ENCODE peak calls at places on chromosomes 11 and 22, in seven cellular contexts. One of them, this sample, is unnamed. For H3K27me3, the result is how much of the 10 kb centered on the place peaks cover.

GRCh38 chr11:79414644-79415317 is 26.0 kb downstream of the TENM4 start:
- DNase-seq in tibial nerve: no peak
- DNase-seq in thyroid gland: peak
- DNase-seq in upper lobe of right lung: no peak
- DNase-seq in psoas muscle: peak
- DNase-seq in IMR-90: peak
- DNase-seq in iPS DF 6.9: no peak
- DNase-seq in this sample: no peak

GRCh38 chr11:112223125-112223524 is 3.1 kb upstream of the PTS start:
- DNase-seq in tibial nerve: no peak
- DNase-seq in thyroid gland: no peak
- DNase-seq in upper lobe of right lung: no peak
- DNase-seq in psoas muscle: no peak
- DNase-seq in IMR-90: peak
- DNase-seq in iPS DF 6.9: no peak
- DNase-seq in this sample: no peak

GRCh38 chr11:67436459-67437081 is 912 bp downstream of the PTPRCAP start:
- DNase-seq in tibial nerve: no peak
- DNase-seq in thyroid gland: no peak
- DNase-seq in upper lobe of right lung: no peak
- DNase-seq in psoas muscle: no peak
- DNase-seq in IMR-90: no peak
- DNase-seq in iPS DF 6.9: no peak
- DNase-seq in this sample: no peak

GRCh38 chr22:49077586-49077985 is 750.1 kb downstream of the BRD1 start:
- DNase-seq in tibial nerve: no peak
- DNase-seq in thyroid gland: no peak
- DNase-seq in upper lobe of right lung: peak
- DNase-seq in psoas muscle: peak
- DNase-seq in IMR-90: no peak
- DNase-seq in iPS DF 6.9: no peak
- DNase-seq in this sample: no peak

GRCh38 chr11:113393501-113393985 is 6.0 kb downstream of the ANKK1 start:
- DNase-seq in tibial nerve: no peak
- DNase-seq in thyroid gland: no peak
- DNase-seq in upper lobe of right lung: no peak
- DNase-seq in psoas muscle: no peak
- DNase-seq in IMR-90: no peak
- DNase-seq in iPS DF 6.9: no peak
- DNase-seq in this sample: no peak

GRCh38 chr11:94417386-94417987 is 16.3 kb upstream of the GPR83 start:
- DNase-seq in tibial nerve: no peak
- DNase-seq in thyroid gland: no peak
- DNase-seq in upper lobe of right lung: no peak
- DNase-seq in psoas muscle: no peak
- DNase-seq in IMR-90: peak
- DNase-seq in iPS DF 6.9: no peak
- DNase-seq in this sample: no peak

GRCh38 chr11:15580056-15580774 is 465.5 kb downstream of the INSC start:
- DNase-seq in tibial nerve: no peak
- DNase-seq in thyroid gland: no peak
- DNase-seq in upper lobe of right lung: no peak
- DNase-seq in psoas muscle: no peak
- DNase-seq in IMR-90: no peak
- DNase-seq in iPS DF 6.9: no peak
- DNase-seq in this sample: no peak

GRCh38 chr22:26615149-26615548 is 2.7 kb downstream of the CRYBB1 start:
- DNase-seq in tibial nerve: no peak
- DNase-seq in thyroid gland: no peak
- DNase-seq in upper lobe of right lung: no peak
- DNase-seq in psoas muscle: no peak
- DNase-seq in IMR-90: no peak
- DNase-seq in iPS DF 6.9: no peak
- DNase-seq in this sample: no peak

GRCh38 chr11:39810358-39810757 is 1649.1 kb downstream of the LRRC4C start:
- DNase-seq in tibial nerve: no peak
- DNase-seq in thyroid gland: no peak
- DNase-seq in upper lobe of right lung: no peak
- DNase-seq in psoas muscle: no peak
- DNase-seq in IMR-90: no peak
- DNase-seq in iPS DF 6.9: no peak
- DNase-seq in this sample: no peak

GRCh38 chr11:102172127-102172848 is 62.0 kb downstream of the YAP1 start:
- DNase-seq in tibial nerve: no peak
- DNase-seq in thyroid gland: peak
- DNase-seq in upper lobe of right lung: no peak
- DNase-seq in psoas muscle: no peak
- DNase-seq in IMR-90: peak
- DNase-seq in iPS DF 6.9: no peak
- DNase-seq in this sample: no peak

GRCh38 chr22:23273445-23274145 is 93.3 kb downstream of the BCR start:
- DNase-seq in tibial nerve: no peak
- DNase-seq in thyroid gland: no peak
- DNase-seq in upper lobe of right lung: no peak
- DNase-seq in psoas muscle: no peak
- DNase-seq in IMR-90: no peak
- DNase-seq in iPS DF 6.9: no peak
- DNase-seq in this sample: no peak

GRCh38 chr11:77250881-77251640 is 50.4 kb downstream of the GDPD4 start:
- DNase-seq in tibial nerve: no peak
- DNase-seq in thyroid gland: no peak
- DNase-seq in upper lobe of right lung: no peak
- DNase-seq in psoas muscle: no peak
- DNase-seq in IMR-90: peak
- DNase-seq in iPS DF 6.9: no peak
- DNase-seq in this sample: no peak

GRCh38 chr11:117219001-117219400 is 12.9 kb downstream of the PCSK7 start:
- DNase-seq in tibial nerve: no peak
- DNase-seq in thyroid gland: no peak
- DNase-seq in upper lobe of right lung: peak
- DNase-seq in psoas muscle: no peak
- DNase-seq in IMR-90: no peak
- DNase-seq in iPS DF 6.9: no peak
- DNase-seq in this sample: no peak

GRCh38 chr11:35237860-35238715 is 99.1 kb downstream of the CD44 start:
- DNase-seq in tibial nerve: no peak
- DNase-seq in thyroid gland: peak
- DNase-seq in upper lobe of right lung: no peak
- DNase-seq in psoas muscle: no peak
- DNase-seq in IMR-90: no peak
- DNase-seq in iPS DF 6.9: peak
- DNase-seq in this sample: no peak

GRCh38 chr11:118049771-118050170 is 27.1 kb upstream of the TMPRSS4 start:
- DNase-seq in tibial nerve: no peak
- DNase-seq in thyroid gland: no peak
- DNase-seq in upper lobe of right lung: no peak
- DNase-seq in psoas muscle: no peak
- DNase-seq in IMR-90: no peak
- DNase-seq in iPS DF 6.9: no peak
- DNase-seq in this sample: no peak

DNA sequence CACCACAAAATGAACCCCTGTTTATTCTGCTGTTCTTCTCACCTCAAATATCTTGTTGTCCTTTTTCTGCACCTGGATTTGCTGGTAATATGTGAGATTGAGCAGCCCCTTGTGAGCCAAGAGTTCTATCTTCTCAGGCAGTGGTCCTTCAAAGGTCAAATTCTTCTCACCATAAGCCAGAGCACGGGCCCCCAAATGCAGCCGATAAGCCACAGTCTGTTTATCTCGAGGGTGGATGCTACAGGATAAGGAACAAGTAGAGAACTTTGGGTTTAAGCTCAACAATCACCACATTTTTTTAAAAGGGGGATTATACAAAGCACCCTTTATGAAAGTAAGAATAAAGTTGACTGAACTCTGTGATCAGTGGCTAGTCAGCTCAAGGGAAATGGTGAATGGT is 15.8 kb downstream of the TBRG1 start:
- DNase-seq in tibial nerve: no peak
- DNase-seq in thyroid gland: no peak
- DNase-seq in upper lobe of right lung: no peak
- DNase-seq in psoas muscle: no peak
- DNase-seq in IMR-90: no peak
- DNase-seq in iPS DF 6.9: no peak
- DNase-seq in this sample: no peak
- H3K27me3 ChIP-seq in tibial nerve: under half
- H3K27me3 ChIP-seq in thyroid gland: under half
- H3K27me3 ChIP-seq in upper lobe of right lung: under half
- H3K27me3 ChIP-seq in psoas muscle: under half
- H3K27me3 ChIP-seq in IMR-90: under half
- H3K27me3 ChIP-seq in iPS DF 6.9: under half
- H3K27me3 ChIP-seq in this sample: under half

GRCh38 chr11:13818325-13818724 is 144.2 kb upstream of the SPON1 start:
- DNase-seq in tibial nerve: no peak
- DNase-seq in thyroid gland: no peak
- DNase-seq in upper lobe of right lung: no peak
- DNase-seq in psoas muscle: no peak
- DNase-seq in IMR-90: no peak
- DNase-seq in iPS DF 6.9: no peak
- DNase-seq in this sample: no peak
- H3K27me3 ChIP-seq in tibial nerve: under half
- H3K27me3 ChIP-seq in thyroid gland: under half
- H3K27me3 ChIP-seq in upper lobe of right lung: under half
- H3K27me3 ChIP-seq in psoas muscle: under half
- H3K27me3 ChIP-seq in IMR-90: under half
- H3K27me3 ChIP-seq in iPS DF 6.9: under half
- H3K27me3 ChIP-seq in this sample: under half

DNA sequence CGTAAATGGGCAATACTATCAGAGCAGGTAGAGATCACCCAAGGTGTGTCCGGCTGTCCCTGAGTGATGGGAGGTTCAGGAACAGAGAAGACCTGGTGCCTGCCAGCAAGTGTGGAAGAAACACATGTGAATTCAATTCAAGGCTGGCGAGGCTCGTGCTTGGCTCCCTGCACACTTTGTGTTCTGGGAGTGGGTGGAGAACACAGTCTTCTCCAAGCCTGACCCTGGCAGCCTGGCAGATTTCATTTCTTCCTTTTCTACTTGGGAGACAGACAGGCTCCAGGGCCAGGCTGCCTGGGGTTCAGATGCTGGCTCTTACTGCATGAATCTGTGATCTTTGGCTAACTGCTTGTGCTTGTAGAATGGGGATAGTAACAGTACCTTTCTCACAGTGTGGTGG is 24.3 kb downstream of the TSPAN18 start:
- DNase-seq in tibial nerve: no peak
- DNase-seq in thyroid gland: no peak
- DNase-seq in upper lobe of right lung: no peak
- DNase-seq in psoas muscle: no peak
- DNase-seq in IMR-90: no peak
- DNase-seq in iPS DF 6.9: no peak
- DNase-seq in this sample: no peak
- H3K27me3 ChIP-seq in tibial nerve: under half
- H3K27me3 ChIP-seq in thyroid gland: under half
- H3K27me3 ChIP-seq in upper lobe of right lung: under half
- H3K27me3 ChIP-seq in psoas muscle: under half
- H3K27me3 ChIP-seq in IMR-90: under half
- H3K27me3 ChIP-seq in iPS DF 6.9: under half
- H3K27me3 ChIP-seq in this sample: under half

DNA sequence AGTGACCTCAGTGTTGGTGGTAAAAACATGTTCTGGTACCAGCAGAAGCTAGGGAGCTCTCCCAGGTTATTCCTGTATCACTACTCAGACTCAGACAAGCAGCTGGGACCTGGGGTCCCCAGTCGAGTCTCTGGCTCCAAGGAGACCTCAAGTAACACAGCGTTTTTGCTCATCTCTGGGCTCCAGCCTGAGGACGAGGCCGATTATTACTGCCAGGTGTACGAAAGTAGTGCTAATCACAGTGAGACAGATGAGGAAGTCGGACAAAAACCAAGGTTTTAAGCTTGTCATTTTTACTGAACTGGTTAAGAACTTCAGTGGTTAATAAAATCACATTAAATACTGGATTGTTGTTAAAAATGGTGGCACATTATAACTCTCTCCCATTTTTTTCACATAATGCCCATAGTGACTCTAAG is 42.7 kb upstream of the VPREB1 start:
- DNase-seq in tibial nerve: no peak
- DNase-seq in thyroid gland: no peak
- DNase-seq in upper lobe of right lung: no peak
- DNase-seq in psoas muscle: no peak
- DNase-seq in IMR-90: no peak
- DNase-seq in iPS DF 6.9: no peak
- DNase-seq in this sample: no peak
- H3K27me3 ChIP-seq in tibial nerve: under half
- H3K27me3 ChIP-seq in thyroid gland: under half
- H3K27me3 ChIP-seq in upper lobe of right lung: under half
- H3K27me3 ChIP-seq in psoas muscle: under half
- H3K27me3 ChIP-seq in IMR-90: half or more
- H3K27me3 ChIP-seq in iPS DF 6.9: half or more
- H3K27me3 ChIP-seq in this sample: under half

GRCh38 chr11:31800398-31801265 is 10.5 kb downstream of the PAX6 start:
- DNase-seq in tibial nerve: no peak
- DNase-seq in thyroid gland: no peak
- DNase-seq in upper lobe of right lung: no peak
- DNase-seq in psoas muscle: no peak
- DNase-seq in IMR-90: no peak
- DNase-seq in iPS DF 6.9: no peak
- DNase-seq in this sample: no peak
- H3K27me3 ChIP-seq in tibial nerve: half or more
- H3K27me3 ChIP-seq in thyroid gland: half or more
- H3K27me3 ChIP-seq in upper lobe of right lung: half or more
- H3K27me3 ChIP-seq in psoas muscle: under half
- H3K27me3 ChIP-seq in IMR-90: half or more
- H3K27me3 ChIP-seq in iPS DF 6.9: half or more
- H3K27me3 ChIP-seq in this sample: under half

This sample was measured in prostate gland.